ENCODE peak calls at places on chromosome 1, in ten cellular contexts. C is nephron progenitor cell; Q is fibroblast of villous mesenchyme; X is adrenal gland; B is CD8-positive, alpha-beta T cell; V is endothelial cell; R is brain microvascular endothelial cell; E is astrocyte of the spinal cord; D is GM06990; P is fibroblast of lung. A is an unnamed sample.
A peak's percentile ranks its signal among the peaks of the same experiment; 100 is the strongest.

GRCh38 chr1:195577748-195578147 is 1030.5 kb downstream of the KCNT2 start:
- DNase-seq in C (no peak), Q (no peak), X (no peak), B (no peak), V (no peak), R (no peak), E (no peak), D (no peak), P (no peak), A (no peak)

GRCh38 chr1:229068266-229069043 is 202.5 kb upstream of the RAB4A start:
- DNase-seq in C (no peak), Q (peak; percentile 58), X (peak; percentile 61), B (no peak), V (no peak), R (no peak), E (no peak), D (no peak), P (peak; percentile 49), A (peak; percentile 65)

GRCh38 chr1:96028071-96028470 is 693.5 kb upstream of the PTBP2 start:
- DNase-seq in C (no peak), Q (no peak), X (no peak), B (no peak), V (no peak), R (no peak), E (no peak), D (no peak), P (no peak), A (no peak)

GRCh38 chr1:67889940-67890567 is 56.8 kb upstream of the GNG12 start:
- DNase-seq in C (no peak), Q (peak; percentile 73), X (peak; percentile 31), B (no peak), V (no peak), R (peak; percentile 95), E (peak; percentile 92), D (no peak), P (peak; percentile 86), A (peak; percentile 74)

GRCh38 chr1:238488406-238488805 is 597.7 kb upstream of the ZP4 start:
- DNase-seq in C (no peak), Q (peak; percentile 32), X (no peak), B (no peak), V (no peak), R (no peak), E (no peak), D (no peak), P (no peak), A (no peak)

GRCh38 chr1:59788825-59789224 is 25.9 kb upstream of the HOOK1 start:
- DNase-seq in C (no peak), Q (peak; percentile 14), X (no peak), B (no peak), V (no peak), R (no peak), E (no peak), D (no peak), P (no peak), A (no peak)

GRCh38 chr1:172955161-172955821 is 95.5 kb downstream of the TNFSF18 start:
- DNase-seq in C (no peak), Q (peak; percentile 90), X (no peak), B (no peak), V (no peak), R (peak; percentile 71), E (peak; percentile 55), D (no peak), P (peak; percentile 69), A (no peak)

GRCh38 chr1:214853340-214853739 is 229.2 kb upstream of the KCNK2 start:
- DNase-seq in C (no peak), Q (no peak), X (no peak), B (no peak), V (no peak), R (no peak), E (no peak), D (no peak), P (peak; percentile 31), A (no peak)

GRCh38 chr1:223834660-223835263 is 11.0 kb downstream of the TP53BP2 start:
- DNase-seq in C (no peak), Q (peak; percentile 89), X (no peak), B (no peak), V (no peak), R (peak; percentile 85), E (peak; percentile 71), D (no peak), P (peak; percentile 79), A (peak; percentile 50)

GRCh38 chr1:223832637-223832943 is 13.2 kb downstream of the TP53BP2 start:
- DNase-seq in C (no peak), Q (no peak), X (no peak), B (no peak), V (no peak), R (no peak), E (no peak), D (no peak), P (no peak), A (no peak)

GRCh38 chr1:223829678-223830077 is 16.1 kb downstream of the TP53BP2 start:
- DNase-seq in C (no peak), Q (no peak), X (no peak), B (no peak), V (no peak), R (no peak), E (no peak), D (no peak), P (no peak), A (no peak)

GRCh38 chr1:223833948-223834347 is 11.8 kb downstream of the TP53BP2 start:
- DNase-seq in C (no peak), Q (no peak), X (no peak), B (no peak), V (no peak), R (no peak), E (no peak), D (no peak), P (no peak), A (no peak)

GRCh38 chr1:223831755-223832636 is 13.8 kb downstream of the TP53BP2 start:
- DNase-seq in C (no peak), Q (peak; percentile 82), X (no peak), B (no peak), V (no peak), R (no peak), E (peak; percentile 74), D (peak; percentile 19), P (peak; percentile 74), A (peak; percentile 59)
- TF ChIP-seq CTCF in C (no peak), Q (no peak), X (no peak), B (no peak), V (no peak), R (no peak), E (no peak), D (peak; percentile 5), P (no peak), A (peak; percentile 13)

DNA sequence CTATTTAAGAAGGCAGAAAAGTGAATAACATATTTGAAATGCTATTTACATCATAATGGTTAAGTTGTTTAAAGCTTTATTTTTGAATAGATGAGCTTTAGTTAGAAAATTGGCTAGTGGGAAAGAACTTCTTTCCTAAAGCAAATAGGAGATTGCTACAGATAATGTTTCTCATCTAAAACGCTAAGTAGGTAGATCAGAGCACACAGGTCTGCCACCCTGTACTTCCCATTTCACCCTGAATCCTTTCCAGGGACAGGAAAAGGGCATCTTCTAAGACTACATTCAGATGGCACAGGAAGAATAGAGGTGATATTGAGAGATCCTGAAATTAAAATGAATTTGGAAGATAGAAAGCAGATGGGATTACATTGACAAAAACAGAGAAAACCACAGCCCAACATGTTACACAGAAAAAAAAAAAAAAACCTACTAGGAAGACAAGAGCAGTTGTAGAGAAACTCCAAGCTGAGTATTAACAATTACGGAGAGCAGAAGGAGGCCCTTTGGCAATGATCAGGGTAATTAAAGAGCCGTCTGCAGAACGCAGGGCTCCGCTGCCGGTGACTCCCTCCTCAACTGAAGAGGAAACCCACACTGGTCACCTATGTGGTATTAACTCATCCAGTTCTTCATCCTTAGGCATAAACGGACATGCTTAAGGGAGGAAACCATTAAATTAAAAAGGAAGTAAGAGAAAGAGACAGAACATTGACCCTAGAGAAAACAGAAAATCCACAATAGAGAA is 53.6 kb upstream of the MAP10 start:
- DNase-seq in C (no peak), Q (no peak), X (no peak), B (no peak), V (no peak), R (no peak), E (no peak), D (no peak), P (no peak), A (no peak)
- TF ChIP-seq CTCF in C (no peak), Q (no peak), X (no peak), B (no peak), V (no peak), R (no peak), E (no peak), D (no peak), P (no peak), A (no peak)

DNA sequence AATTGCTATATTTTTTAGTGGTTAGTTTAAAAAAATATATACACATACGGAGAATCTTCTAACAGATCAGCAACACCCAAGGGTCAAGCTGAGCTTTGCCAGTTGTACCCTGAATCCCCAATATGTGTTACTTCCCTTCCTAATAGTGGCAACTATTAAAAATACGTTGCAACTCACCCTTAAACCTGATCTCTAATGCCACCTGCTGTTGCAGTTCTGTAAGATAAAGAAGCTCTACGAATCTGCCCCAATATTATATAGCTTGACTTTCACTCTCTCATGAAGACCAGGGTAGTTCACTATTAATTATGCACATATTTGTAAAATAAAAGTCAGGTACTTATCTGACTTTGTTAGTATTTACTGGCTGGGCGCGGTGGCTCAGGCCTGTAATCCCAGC is 58.4 kb downstream of the ASH1L start:
- DNase-seq in C (no peak), Q (peak; percentile 52), X (no peak), B (no peak), V (no peak), R (peak; percentile 12), E (peak; percentile 39), D (peak; percentile 18), P (peak; percentile 50), A (peak; percentile 63)
- TF ChIP-seq CTCF in C (no peak), Q (peak; percentile 42), X (peak; percentile 40), B (peak; percentile 29), V (no peak), R (peak; percentile 48), E (peak; percentile 35), D (peak; percentile 39), P (peak; percentile 19), A (peak; percentile 61)

GRCh38 chr1:48675251-48675650 is 101.4 kb downstream of the BEND5 start:
- DNase-seq in C (no peak), Q (no peak), X (no peak), B (no peak), V (no peak), R (no peak), E (peak; percentile 9), D (no peak), P (no peak), A (peak; percentile 33)

GRCh38 chr1:48674641-48675040 is 102.0 kb downstream of the BEND5 start:
- DNase-seq in C (no peak), Q (peak; percentile 3), X (peak; percentile 43), B (no peak), V (no peak), R (peak; percentile 59), E (peak; percentile 72), D (no peak), P (peak; percentile 63), A (peak; percentile 68)

GRCh38 chr1:48671578-48671977 is 105.1 kb downstream of the BEND5 start:
- DNase-seq in C (no peak), Q (no peak), X (no peak), B (no peak), V (no peak), R (no peak), E (no peak), D (no peak), P (no peak), A (peak; percentile 23)

GRCh38 chr1:48676376-48676775 is 100.3 kb downstream of the BEND5 start:
- DNase-seq in C (no peak), Q (no peak), X (no peak), B (no peak), V (no peak), R (no peak), E (no peak), D (no peak), P (no peak), A (no peak)

DNA sequence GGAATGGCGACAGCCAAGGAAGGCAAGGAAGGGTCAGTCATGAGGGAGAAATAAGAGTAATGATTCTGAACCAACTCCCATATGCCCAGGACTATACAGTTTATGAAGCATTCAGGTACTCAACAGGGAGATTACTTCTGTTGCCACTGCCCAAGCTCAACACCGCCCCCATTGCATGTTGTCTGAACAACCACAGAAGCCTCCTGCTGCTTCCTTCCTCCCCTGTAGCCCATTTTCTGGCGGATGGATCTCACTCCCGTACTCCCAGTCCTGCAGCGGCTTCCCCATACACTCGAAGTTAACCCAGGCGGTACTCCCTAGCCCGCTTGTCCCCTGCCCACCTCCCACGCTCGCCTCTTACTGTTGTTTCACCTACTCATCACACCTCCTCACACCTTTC is 103.0 kb downstream of the BEND5 start:
- DNase-seq in C (no peak), Q (no peak), X (no peak), B (no peak), V (peak; percentile 40), R (no peak), E (no peak), D (no peak), P (no peak), A (no peak)
- TF ChIP-seq CTCF in C (peak; percentile 40), Q (no peak), X (no peak), B (no peak), V (no peak), R (peak; percentile 41), E (no peak), D (peak; percentile 25), P (no peak), A (no peak)

A was measured in MCF 10A.